ENCODE peak calls at places on chromosomes 6 and 20, in nine cellular contexts. E, S, P, N, H, Q, D, X and O are unnamed samples. For H3K36me3, the result is how much of the 10 kb centered on the place peaks cover.

GRCh38 chr6:154638369-154638768 is 94.8 kb upstream of the SCAF8 start:
- DNase-seq in N (peak), Q (no peak), X (no peak), E (no peak), D (no peak), S (peak), H (no peak), P (no peak), O (no peak)

GRCh38 chr6:257774-258173 is 34.5 kb upstream of the DUSP22 start:
- DNase-seq in N (no peak), H (no peak), D (no peak), E (no peak), Q (no peak), X (no peak), P (no peak), S (no peak), O (no peak)

GRCh38 chr6:168322966-168323365 is 3.4 kb upstream of the DACT2 start:
- DNase-seq in P (no peak), X (no peak), D (no peak), Q (no peak), H (no peak), N (no peak), E (no peak), S (no peak), O (no peak)

GRCh38 chr6:160685762-160686450 is 16.1 kb upstream of the PLG start:
- DNase-seq in H (no peak), D (no peak), X (no peak), P (no peak), N (no peak), S (no peak), Q (no peak), E (no peak), O (no peak)

GRCh38 chr6:157148391-157149323 is 174.7 kb downstream of the TMEM242 start:
- DNase-seq in S (peak), X (no peak), P (no peak), H (no peak), E (no peak), N (peak), D (peak), Q (no peak), O (no peak)

GRCh38 chr6:49841424-49841823 is 24.9 kb downstream of the CRISP1 start:
- DNase-seq in X (no peak), Q (no peak), S (no peak), E (no peak), P (no peak), N (no peak), H (no peak), D (no peak), O (no peak)

GRCh38 chr20:62887147-62887859 is 25.7 kb upstream of the TCFL5 start:
- DNase-seq in P (no peak), Q (no peak), E (peak), H (peak), S (peak), X (peak), N (peak), D (no peak), O (no peak)

GRCh38 chr20:19785886-19786285 is 27.8 kb downstream of the RIN2 start:
- DNase-seq in S (peak), D (no peak), N (no peak), H (no peak), P (no peak), X (no peak), Q (no peak), E (no peak), O (no peak)

GRCh38 chr20:61819484-61819846 is 246.2 kb downstream of the TAF4 start:
- DNase-seq in X (no peak), N (no peak), H (no peak), Q (no peak), P (no peak), E (no peak), S (no peak), D (no peak), O (no peak)

GRCh38 chr20:37526238-37526838 is 1.3 kb downstream of the BLCAP start:
- DNase-seq in X (no peak), N (peak), H (no peak), E (peak), Q (peak), S (peak), P (no peak), D (no peak), O (peak)

GRCh38 chr6:28587746-28588075 is 62.0 kb downstream of the GPX5 start:
- DNase-seq in X (no peak), S (peak), P (no peak), H (no peak), E (no peak), D (no peak), N (peak), Q (no peak), O (peak)

GRCh38 chr6:89917216-89917615 is 22.9 kb downstream of the GJA10 start:
- DNase-seq in X (no peak), S (no peak), H (no peak), D (no peak), N (no peak), Q (no peak), E (no peak), P (no peak), O (no peak)

GRCh38 chr6:100665041-100665380 is 200.3 kb upstream of the SIM1 start:
- DNase-seq in X (no peak), P (no peak), N (no peak), S (no peak), E (no peak), Q (no peak), D (no peak), H (no peak), O (no peak)

GRCh38 chr20:63230800-63231268 is 4.9 kb upstream of the BIRC7 start:
- DNase-seq in D (no peak), H (no peak), S (peak), X (no peak), N (peak), P (no peak), Q (peak), E (peak), O (peak)

GRCh38 chr20:50868509-50869495 is 62.4 kb downstream of the ADNP start:
- DNase-seq in H (no peak), N (no peak), X (no peak), P (no peak), Q (no peak), E (no peak), S (peak), D (no peak), O (peak)

GRCh38 chr20:44231193-44231592 is 15.9 kb upstream of the GDAP1L1 start:
- DNase-seq in P (no peak), E (no peak), X (no peak), D (no peak), S (no peak), N (no peak), H (no peak), Q (peak), O (no peak)

GRCh38 chr6:35601331-35602132 is 87.2 kb downstream of the FKBP5 start:
- DNase-seq in S (peak), N (peak), Q (peak), X (peak), H (peak), P (no peak), E (peak), D (no peak), O (peak)

GRCh38 chr6:150324044-150324443 is 44.8 kb upstream of the IYD start:
- DNase-seq in Q (no peak), P (no peak), X (no peak), H (no peak), D (no peak), N (no peak), S (no peak), E (peak), O (no peak)

GRCh38 chr6:96001891-96002575 is 13.7 kb upstream of the FUT9 start:
- DNase-seq in S (no peak), H (no peak), Q (no peak), N (no peak), X (no peak), E (no peak), P (no peak), D (no peak), O (no peak)

GRCh38 chr6:36929607-36930006 is 24.9 kb upstream of the PI16 start:
- DNase-seq in N (peak), H (no peak), E (no peak), Q (no peak), P (no peak), X (no peak), D (peak), S (no peak), O (no peak)

GRCh38 chr6:117072134-117072533 is 193.2 kb upstream of the VGLL2 start:
- DNase-seq in X (no peak), E (peak), P (no peak), S (no peak), N (no peak), Q (no peak), D (no peak), H (no peak), O (no peak)

GRCh38 chr20:11734431-11734830 is 183.3 kb upstream of the BTBD3 start:
- DNase-seq in H (no peak), E (no peak), D (no peak), X (no peak), S (no peak), P (no peak), N (no peak), Q (no peak), O (no peak)

GRCh38 chr20:53757472-53757913 is 163.9 kb upstream of the ZNF217 start:
- DNase-seq in P (no peak), S (no peak), E (no peak), H (no peak), N (no peak), Q (no peak), D (no peak), X (no peak), O (no peak)

GRCh38 chr6:8013763-8014162 is 50.4 kb downstream of the BLOC1S5 start:
- DNase-seq in H (no peak), N (no peak), X (no peak), D (no peak), Q (no peak), S (no peak), P (no peak), E (no peak), O (no peak)

GRCh38 chr6:164502838-164503237 is 806.6 kb downstream of the C6orf118 start:
- DNase-seq in S (no peak), X (no peak), P (no peak), E (no peak), N (no peak), Q (no peak), D (no peak), H (no peak), O (no peak)

GRCh38 chr20:4161447-4162251 is 146.3 kb upstream of the RNF24 start:
- DNase-seq in N (no peak), S (no peak), X (no peak), E (peak), H (no peak), D (peak), P (no peak), Q (peak), O (peak)

GRCh38 chr6:53815381-53816119 is 20.7 kb downstream of the LRRC1 start:
- DNase-seq in X (no peak), Q (no peak), H (no peak), N (no peak), D (no peak), E (no peak), P (no peak), S (no peak), O (no peak)

GRCh38 chr6:16236648-16237199 is 1.7 kb upstream of the GMPR start:
- DNase-seq in S (peak), X (no peak), D (no peak), N (peak), E (peak), P (no peak), Q (no peak), H (no peak), O (no peak)

GRCh38 chr6:143734641-143735063 is 56.9 kb downstream of the PHACTR2 start:
- DNase-seq in P (no peak), Q (no peak), S (no peak), X (no peak), D (no peak), N (no peak), E (no peak), H (no peak), O (no peak)

GRCh38 chr20:52190437-52191131 is 995 bp downstream of the ZFP64 start:
- DNase-seq in H (peak), S (peak), P (no peak), E (peak), D (no peak), N (peak), X (peak), Q (peak), O (peak)

GRCh38 chr6:26342106-26342999 is 22.6 kb upstream of the BTN3A2 start:
- DNase-seq in E (no peak), X (no peak), N (peak), S (peak), Q (peak), P (no peak), H (no peak), D (no peak), O (no peak)

GRCh38 chr20:48758206-48758820 is 69.5 kb downstream of the PREX1 start:
- DNase-seq in S (no peak), E (no peak), N (no peak), P (no peak), X (peak), D (peak), H (peak), Q (no peak), O (no peak)

GRCh38 chr6:56246544-56246940 is 838 bp downstream of the COL21A1 start:
- DNase-seq in P (no peak), E (peak), H (no peak), X (no peak), Q (peak), S (no peak), D (no peak), N (no peak), O (peak)
- H3K4me3 ChIP-seq in P (peak), E (no peak), H (no peak), X (no peak), Q (peak), S (peak), D (peak), N (peak), O (peak)

GRCh38 chr6:125884656-125885055 is 71.9 kb upstream of the HINT3 start:
- DNase-seq in D (no peak), H (no peak), N (no peak), X (no peak), Q (no peak), S (no peak), E (no peak), P (no peak), O (no peak)
- H3K36me3 ChIP-seq in D (under half), H (under half), N (under half), X (under half), Q (under half), S (under half), E (under half), P (under half), O (under half)

GRCh38 chr6:166862287-166862977 is 93.9 kb downstream of the RNASET2 start:
- DNase-seq in E (peak), Q (peak), S (no peak), H (peak), N (peak), X (peak), P (no peak), D (no peak), O (peak)
- H3K4me3 ChIP-seq in E (peak), Q (peak), S (peak), H (peak), N (peak), X (peak), P (peak), D (peak), O (peak)

DNA sequence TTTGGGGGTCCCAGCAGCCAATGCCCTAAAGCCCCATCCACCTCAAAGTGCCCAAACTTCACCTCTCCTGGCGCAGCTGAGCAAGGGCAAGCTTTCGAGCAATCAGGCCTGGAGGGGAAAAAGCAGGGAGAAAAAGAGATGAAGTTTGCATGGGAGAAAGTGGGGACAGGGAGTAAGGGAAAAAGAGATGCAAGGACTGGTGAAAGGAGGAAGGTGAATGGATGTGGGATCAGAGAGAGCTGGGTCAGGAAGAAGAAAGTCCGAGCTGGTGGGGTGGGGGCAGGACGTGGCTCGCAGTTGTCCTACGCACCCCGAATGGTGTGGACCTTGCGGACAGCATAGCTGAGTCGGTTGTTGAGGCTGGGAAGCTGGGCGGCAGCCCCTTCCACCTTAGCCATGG is 6.5 kb upstream of the PSORS1C2 start:
- DNase-seq in S (no peak), E (no peak), P (no peak), H (no peak), X (no peak), D (no peak), N (no peak), Q (no peak), O (no peak)
- H3K36me3 ChIP-seq in S (under half), E (under half), P (under half), H (under half), X (under half), D (under half), N (under half), Q (under half), O (under half)

GRCh38 chr20:46347831-46348230 is 39.5 kb upstream of the CDH22 start:
- DNase-seq in N (no peak), D (no peak), Q (peak), X (no peak), P (no peak), S (no peak), H (no peak), E (no peak), O (no peak)

GRCh38 chr20:46346770-46347169 is 38.5 kb upstream of the CDH22 start:
- DNase-seq in H (no peak), N (no peak), D (no peak), Q (no peak), S (no peak), E (no peak), P (no peak), X (no peak), O (no peak)

GRCh38 chr20:46348972-46349741 is 40.9 kb upstream of the CDH22 start:
- DNase-seq in S (peak), N (peak), Q (peak), P (no peak), E (peak), H (peak), D (no peak), X (peak), O (peak)

GRCh38 chr20:46349742-46350056 is 41.4 kb upstream of the CDH22 start:
- DNase-seq in N (no peak), P (no peak), X (no peak), S (no peak), E (peak), Q (no peak), D (no peak), H (no peak), O (no peak)

DNA sequence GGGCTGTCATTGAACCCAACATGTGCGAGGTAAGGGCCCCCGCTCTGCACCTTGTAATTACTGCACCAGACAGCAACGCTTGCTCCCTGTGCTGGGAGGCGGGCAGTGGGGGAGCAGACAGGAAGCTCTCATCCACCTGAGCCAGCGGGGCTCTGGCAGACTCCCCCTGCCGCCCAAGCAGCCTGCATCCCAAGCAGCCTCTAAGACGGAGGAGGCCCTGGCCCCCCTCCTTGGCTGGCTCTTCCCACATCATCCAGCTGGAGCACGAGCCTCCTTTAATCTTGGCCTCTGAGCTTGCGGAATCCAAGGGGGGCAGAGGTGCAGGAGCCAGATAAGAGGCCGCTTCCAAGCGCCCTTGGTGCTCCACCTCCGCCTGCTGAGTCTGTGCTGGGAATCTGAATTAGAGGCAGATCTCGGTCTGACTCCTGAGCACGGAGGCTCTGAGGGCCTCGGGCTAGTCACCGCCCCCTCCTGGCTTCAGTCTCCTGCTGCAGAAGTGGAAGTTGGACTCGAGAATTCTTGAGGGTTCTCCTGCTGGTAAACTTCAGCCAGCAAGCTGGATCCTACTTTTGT is 40.0 kb upstream of the CDH22 start:
- DNase-seq in H (no peak), X (no peak), D (no peak), Q (peak), S (peak), E (peak), N (peak), P (no peak), O (peak)
- H3K4me3 ChIP-seq in H (no peak), X (no peak), D (no peak), Q (no peak), S (no peak), E (no peak), N (no peak), P (no peak), O (peak)

DNA sequence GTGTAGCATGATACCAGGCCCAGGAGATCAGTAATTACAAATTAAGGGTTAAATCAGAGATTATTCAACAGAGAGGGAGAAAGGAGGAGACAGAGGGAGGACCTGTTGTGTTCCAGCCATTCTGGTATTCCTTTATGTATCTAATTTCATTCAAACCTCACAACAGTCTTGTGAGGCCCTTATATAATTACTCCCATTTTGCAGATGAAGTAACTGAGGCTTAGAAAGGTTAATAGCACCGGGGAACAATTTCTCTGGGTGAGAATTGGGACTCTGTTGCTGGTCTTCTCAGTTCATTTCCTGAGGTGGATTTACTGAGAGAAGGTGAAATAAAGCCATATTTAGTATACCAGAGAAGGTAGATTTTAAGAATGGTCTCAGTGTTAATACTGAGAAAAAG is 66.6 kb downstream of the C6orf52 start:
- DNase-seq in H (no peak), X (no peak), E (no peak), N (no peak), P (no peak), S (no peak), Q (no peak), D (no peak), O (no peak)
- H3K36me3 ChIP-seq in H (under half), X (under half), E (under half), N (under half), P (under half), S (under half), Q (under half), D (under half), O (under half)

DNA sequence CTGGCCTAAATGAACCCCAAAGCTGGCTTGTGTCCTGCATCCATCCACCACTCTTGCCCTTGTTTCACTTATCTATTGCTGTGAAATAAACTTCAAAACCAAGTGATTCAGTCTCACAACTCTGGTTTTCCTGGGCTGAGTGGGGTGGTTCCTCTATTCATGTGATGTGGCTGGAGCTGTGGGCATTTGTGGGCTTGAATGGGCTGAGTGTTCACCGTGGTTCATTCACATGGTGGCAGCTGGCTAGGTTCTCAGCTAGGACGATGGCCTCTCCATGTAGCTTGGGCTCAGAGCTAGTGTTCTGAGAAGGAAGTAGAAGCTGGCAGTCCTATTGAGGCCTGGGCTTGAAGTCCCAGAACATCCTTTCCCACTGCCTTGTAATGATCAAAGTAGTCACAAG is 30.4 kb downstream of the FKBP1A start:
- DNase-seq in H (no peak), S (no peak), X (no peak), E (no peak), N (no peak), Q (no peak), P (no peak), D (no peak), O (no peak)
- H3K4me3 ChIP-seq in H (no peak), S (no peak), X (no peak), E (no peak), N (no peak), Q (no peak), P (no peak), D (no peak), O (no peak)